ENCODE peak calls at places on chromosomes 16 and 17, in six cellular contexts. One of them, this sample, is unnamed.

GRCh38 chr16:76614255-76614654 is 337.1 kb downstream of the CNTNAP4 start:
- DNase-seq in psoas muscle: no peak
- DNase-seq in stimulated activated CD4-positive, alpha-beta T cell treated with anti-CD3 and anti-CD28 coated beads, Interleukin-2, amount 100 ng/mL, for 24 hours: no peak
- DNase-seq in non-pigmented ciliary epithelial cell: no peak
- DNase-seq in T-cell: no peak
- DNase-seq in natural killer cell: no peak
- DNase-seq in this sample: no peak

GRCh38 chr17:73770115-73770848 is 126.0 kb upstream of the SDK2 start:
- DNase-seq in psoas muscle: peak
- DNase-seq in stimulated activated CD4-positive, alpha-beta T cell treated with anti-CD3 and anti-CD28 coated beads, Interleukin-2, amount 100 ng/mL, for 24 hours: no peak
- DNase-seq in non-pigmented ciliary epithelial cell: peak
- DNase-seq in T-cell: no peak
- DNase-seq in natural killer cell: no peak
- DNase-seq in this sample: peak

GRCh38 chr16:1445518-1446197 is 1.3 kb upstream of the CCDC154 start:
- DNase-seq in psoas muscle: no peak
- DNase-seq in stimulated activated CD4-positive, alpha-beta T cell treated with anti-CD3 and anti-CD28 coated beads, Interleukin-2, amount 100 ng/mL, for 24 hours: no peak
- DNase-seq in non-pigmented ciliary epithelial cell: no peak
- DNase-seq in T-cell: no peak
- DNase-seq in natural killer cell: no peak
- DNase-seq in this sample: no peak

GRCh38 chr16:7025616-7026190 is 306.9 kb upstream of the RBFOX1 start:
- DNase-seq in psoas muscle: peak
- DNase-seq in stimulated activated CD4-positive, alpha-beta T cell treated with anti-CD3 and anti-CD28 coated beads, Interleukin-2, amount 100 ng/mL, for 24 hours: peak
- DNase-seq in non-pigmented ciliary epithelial cell: no peak
- DNase-seq in T-cell: no peak
- DNase-seq in natural killer cell: no peak
- DNase-seq in this sample: peak

GRCh38 chr17:30323895-30324319 is 9.9 kb downstream of the TMIGD1 start:
- DNase-seq in psoas muscle: peak
- DNase-seq in stimulated activated CD4-positive, alpha-beta T cell treated with anti-CD3 and anti-CD28 coated beads, Interleukin-2, amount 100 ng/mL, for 24 hours: peak
- DNase-seq in non-pigmented ciliary epithelial cell: no peak
- DNase-seq in T-cell: peak
- DNase-seq in natural killer cell: no peak
- DNase-seq in this sample: peak

GRCh38 chr17:21077286-21077685 is 34.5 kb upstream of the USP22 start:
- DNase-seq in psoas muscle: no peak
- DNase-seq in stimulated activated CD4-positive, alpha-beta T cell treated with anti-CD3 and anti-CD28 coated beads, Interleukin-2, amount 100 ng/mL, for 24 hours: no peak
- DNase-seq in non-pigmented ciliary epithelial cell: no peak
- DNase-seq in T-cell: no peak
- DNase-seq in natural killer cell: no peak
- DNase-seq in this sample: no peak

GRCh38 chr17:36524428-36524876 is 10.2 kb downstream of the MYO19 start:
- DNase-seq in psoas muscle: no peak
- DNase-seq in stimulated activated CD4-positive, alpha-beta T cell treated with anti-CD3 and anti-CD28 coated beads, Interleukin-2, amount 100 ng/mL, for 24 hours: no peak
- DNase-seq in non-pigmented ciliary epithelial cell: no peak
- DNase-seq in T-cell: no peak
- DNase-seq in natural killer cell: no peak
- DNase-seq in this sample: no peak

GRCh38 chr16:87498324-87499188 is 5.7 kb upstream of the ZCCHC14 start:
- DNase-seq in psoas muscle: no peak
- DNase-seq in stimulated activated CD4-positive, alpha-beta T cell treated with anti-CD3 and anti-CD28 coated beads, Interleukin-2, amount 100 ng/mL, for 24 hours: no peak
- DNase-seq in non-pigmented ciliary epithelial cell: no peak
- DNase-seq in T-cell: no peak
- DNase-seq in natural killer cell: no peak
- DNase-seq in this sample: no peak

GRCh38 chr17:5592382-5592781 is 8.1 kb upstream of the NLRP1 start:
- DNase-seq in psoas muscle: no peak
- DNase-seq in stimulated activated CD4-positive, alpha-beta T cell treated with anti-CD3 and anti-CD28 coated beads, Interleukin-2, amount 100 ng/mL, for 24 hours: no peak
- DNase-seq in non-pigmented ciliary epithelial cell: no peak
- DNase-seq in T-cell: no peak
- DNase-seq in natural killer cell: no peak
- DNase-seq in this sample: no peak

GRCh38 chr16:3842994-3843393 is 37.5 kb downstream of the CREBBP start:
- DNase-seq in psoas muscle: peak
- DNase-seq in stimulated activated CD4-positive, alpha-beta T cell treated with anti-CD3 and anti-CD28 coated beads, Interleukin-2, amount 100 ng/mL, for 24 hours: no peak
- DNase-seq in non-pigmented ciliary epithelial cell: no peak
- DNase-seq in T-cell: no peak
- DNase-seq in natural killer cell: no peak
- DNase-seq in this sample: peak

GRCh38 chr16:31386157-31386984 is 6.8 kb upstream of the ITGAD start:
- DNase-seq in psoas muscle: no peak
- DNase-seq in stimulated activated CD4-positive, alpha-beta T cell treated with anti-CD3 and anti-CD28 coated beads, Interleukin-2, amount 100 ng/mL, for 24 hours: peak
- DNase-seq in non-pigmented ciliary epithelial cell: peak
- DNase-seq in T-cell: no peak
- DNase-seq in natural killer cell: no peak
- DNase-seq in this sample: no peak

GRCh38 chr17:66542967-66543525 is 240.6 kb downstream of the PRKCA start:
- DNase-seq in psoas muscle: no peak
- DNase-seq in stimulated activated CD4-positive, alpha-beta T cell treated with anti-CD3 and anti-CD28 coated beads, Interleukin-2, amount 100 ng/mL, for 24 hours: no peak
- DNase-seq in non-pigmented ciliary epithelial cell: peak
- DNase-seq in T-cell: no peak
- DNase-seq in natural killer cell: no peak
- DNase-seq in this sample: no peak

GRCh38 chr17:58320163-58320558 is 8.4 kb downstream of the TSPOAP1 start:
- DNase-seq in psoas muscle: no peak
- DNase-seq in stimulated activated CD4-positive, alpha-beta T cell treated with anti-CD3 and anti-CD28 coated beads, Interleukin-2, amount 100 ng/mL, for 24 hours: no peak
- DNase-seq in non-pigmented ciliary epithelial cell: no peak
- DNase-seq in T-cell: no peak
- DNase-seq in natural killer cell: no peak
- DNase-seq in this sample: no peak

GRCh38 chr17:31314788-31315105 is 893 bp upstream of the EVI2B start:
- DNase-seq in psoas muscle: no peak
- DNase-seq in stimulated activated CD4-positive, alpha-beta T cell treated with anti-CD3 and anti-CD28 coated beads, Interleukin-2, amount 100 ng/mL, for 24 hours: no peak
- DNase-seq in non-pigmented ciliary epithelial cell: no peak
- DNase-seq in T-cell: no peak
- DNase-seq in natural killer cell: no peak
- DNase-seq in this sample: no peak

GRCh38 chr16:2090819-2091721 is 43.3 kb downstream of the TSC2 start:
- DNase-seq in psoas muscle: peak
- DNase-seq in stimulated activated CD4-positive, alpha-beta T cell treated with anti-CD3 and anti-CD28 coated beads, Interleukin-2, amount 100 ng/mL, for 24 hours: no peak
- DNase-seq in non-pigmented ciliary epithelial cell: no peak
- DNase-seq in T-cell: peak
- DNase-seq in natural killer cell: no peak
- DNase-seq in this sample: no peak

GRCh38 chr16:87765776-87766484 is at the start of gene KLHDC4:
- DNase-seq in psoas muscle: peak
- DNase-seq in stimulated activated CD4-positive, alpha-beta T cell treated with anti-CD3 and anti-CD28 coated beads, Interleukin-2, amount 100 ng/mL, for 24 hours: peak
- DNase-seq in non-pigmented ciliary epithelial cell: no peak
- DNase-seq in T-cell: peak
- DNase-seq in natural killer cell: peak
- DNase-seq in this sample: peak

GRCh38 chr16:84239186-84239790 is 524 bp downstream of the KCNG4 start:
- DNase-seq in psoas muscle: no peak
- DNase-seq in stimulated activated CD4-positive, alpha-beta T cell treated with anti-CD3 and anti-CD28 coated beads, Interleukin-2, amount 100 ng/mL, for 24 hours: no peak
- DNase-seq in non-pigmented ciliary epithelial cell: no peak
- DNase-seq in T-cell: no peak
- DNase-seq in natural killer cell: no peak
- DNase-seq in this sample: no peak

GRCh38 chr16:1192384-1193073 is 32.5 kb downstream of the TPSG1 start:
- DNase-seq in psoas muscle: no peak
- DNase-seq in stimulated activated CD4-positive, alpha-beta T cell treated with anti-CD3 and anti-CD28 coated beads, Interleukin-2, amount 100 ng/mL, for 24 hours: no peak
- DNase-seq in non-pigmented ciliary epithelial cell: no peak
- DNase-seq in T-cell: no peak
- DNase-seq in natural killer cell: no peak
- DNase-seq in this sample: no peak

GRCh38 chr16:67961551-67961957 is 6.9 kb downstream of the SLC12A4 start:
- DNase-seq in psoas muscle: peak
- DNase-seq in stimulated activated CD4-positive, alpha-beta T cell treated with anti-CD3 and anti-CD28 coated beads, Interleukin-2, amount 100 ng/mL, for 24 hours: no peak
- DNase-seq in non-pigmented ciliary epithelial cell: no peak
- DNase-seq in T-cell: no peak
- DNase-seq in natural killer cell: no peak
- DNase-seq in this sample: no peak

GRCh38 chr17:43018008-43018853 is 4.0 kb downstream of the VAT1 start:
- DNase-seq in psoas muscle: no peak
- DNase-seq in stimulated activated CD4-positive, alpha-beta T cell treated with anti-CD3 and anti-CD28 coated beads, Interleukin-2, amount 100 ng/mL, for 24 hours: no peak
- DNase-seq in non-pigmented ciliary epithelial cell: no peak
- DNase-seq in T-cell: no peak
- DNase-seq in natural killer cell: no peak
- DNase-seq in this sample: no peak

GRCh38 chr16:30087181-30087898 is 4.4 kb downstream of the TBX6 start:
- DNase-seq in psoas muscle: no peak
- DNase-seq in stimulated activated CD4-positive, alpha-beta T cell treated with anti-CD3 and anti-CD28 coated beads, Interleukin-2, amount 100 ng/mL, for 24 hours: no peak
- DNase-seq in non-pigmented ciliary epithelial cell: no peak
- DNase-seq in T-cell: no peak
- DNase-seq in natural killer cell: no peak
- DNase-seq in this sample: no peak

GRCh38 chr17:2173005-2173404 is 118.1 kb downstream of the HIC1 start:
- DNase-seq in psoas muscle: peak
- DNase-seq in stimulated activated CD4-positive, alpha-beta T cell treated with anti-CD3 and anti-CD28 coated beads, Interleukin-2, amount 100 ng/mL, for 24 hours: no peak
- DNase-seq in non-pigmented ciliary epithelial cell: no peak
- DNase-seq in T-cell: no peak
- DNase-seq in natural killer cell: no peak
- DNase-seq in this sample: peak

GRCh38 chr17:56832446-56832845 is 1.3 kb downstream of the C17orf67 start:
- DNase-seq in psoas muscle: no peak
- DNase-seq in stimulated activated CD4-positive, alpha-beta T cell treated with anti-CD3 and anti-CD28 coated beads, Interleukin-2, amount 100 ng/mL, for 24 hours: no peak
- DNase-seq in non-pigmented ciliary epithelial cell: no peak
- DNase-seq in T-cell: no peak
- DNase-seq in natural killer cell: no peak
- DNase-seq in this sample: no peak